ENCODE peak calls at places on chromosomes 11 and 22, in ten cellular contexts. F, H, R, W, S, P, M, O, G and K are unnamed samples.

GRCh38 chr11:132632641-132633124 is 899.6 kb downstream of the OPCML start:
- DNase-seq in H (peak; percentile 7), P (no peak), M (no peak), W (peak; percentile 17), F (no peak), S (no peak), G (no peak), O (no peak), R (no peak), K (no peak)

GRCh38 chr11:113350646-113351045 is 36.3 kb downstream of the TTC12 start:
- DNase-seq in G (no peak), S (no peak), W (peak; percentile 74), R (no peak), H (no peak), M (no peak), O (no peak), F (no peak), P (no peak), K (no peak)

GRCh38 chr22:40482391-40482790 is 112.0 kb downstream of the SGSM3 start:
- DNase-seq in W (no peak), H (no peak), S (no peak), G (no peak), F (no peak), M (no peak), R (no peak), O (no peak), P (no peak), K (no peak)

GRCh38 chr11:14454861-14455632 is 44.6 kb downstream of the COPB1 start:
- DNase-seq in F (no peak), M (peak; percentile 42), W (no peak), S (no peak), O (no peak), H (peak; percentile 37), P (no peak), R (no peak), G (no peak), K (no peak)

GRCh38 chr11:45994421-45995341 is 72.2 kb downstream of the LARGE2 start:
- DNase-seq in O (no peak), R (no peak), H (no peak), P (no peak), W (no peak), F (no peak), G (no peak), S (no peak), M (peak; percentile 33), K (no peak)

GRCh38 chr22:42376721-42377177 is 55.5 kb downstream of the NFAM1 start:
- DNase-seq in S (peak; percentile 96), O (peak; percentile 79), G (peak; percentile 29), P (peak; percentile 92), M (peak; percentile 59), F (no peak), R (peak; percentile 49), H (no peak), W (no peak), K (peak; percentile 97)

GRCh38 chr11:38307455-38307854 is 1709.4 kb upstream of the RAG2 start:
- DNase-seq in F (no peak), M (no peak), H (no peak), G (no peak), W (no peak), R (no peak), S (no peak), O (no peak), P (no peak), K (no peak)

GRCh38 chr11:33941637-33942160 is 49.8 kb upstream of the LMO2 start:
- DNase-seq in G (no peak), M (no peak), W (no peak), F (peak; percentile 18), P (no peak), O (no peak), H (no peak), S (no peak), R (no peak), K (no peak)

GRCh38 chr11:130908770-130909625 is 7.3 kb downstream of the SNX19 start:
- DNase-seq in F (no peak), W (peak; percentile 31), O (no peak), S (no peak), M (no peak), G (no peak), P (no peak), R (no peak), H (no peak), K (no peak)

GRCh38 chr11:29448246-29448877 is 568.5 kb downstream of the KCNA4 start:
- DNase-seq in S (no peak), F (peak; percentile 2), P (no peak), H (peak; percentile 22), O (no peak), R (no peak), G (no peak), W (no peak), M (peak; percentile 68), K (no peak)

GRCh38 chr11:93842461-93842860 is 8.0 kb downstream of the VSTM5 start:
- DNase-seq in S (no peak), G (peak; percentile 83), M (peak; percentile 45), F (peak; percentile 67), P (no peak), W (no peak), O (peak; percentile 87), R (no peak), H (peak; percentile 24), K (no peak)

GRCh38 chr11:76391039-76391438 is 9.9 kb downstream of the GVQW3 start:
- DNase-seq in G (no peak), F (no peak), W (no peak), P (no peak), H (no peak), R (no peak), S (no peak), O (no peak), M (no peak), K (no peak)

GRCh38 chr11:100830978-100831732 is 144.1 kb downstream of the ARHGAP42 start:
- DNase-seq in W (no peak), S (no peak), O (no peak), G (no peak), F (no peak), R (peak; percentile 38), H (peak; percentile 23), M (no peak), P (no peak), K (peak; percentile 61)

GRCh38 chr11:73240190-73240781 is 22.2 kb downstream of the P2RY2 start:
- DNase-seq in W (no peak), S (no peak), P (peak; percentile 70), G (no peak), H (no peak), R (peak; percentile 91), F (no peak), O (peak; percentile 36), M (peak; percentile 76), K (peak; percentile 52)

DNA sequence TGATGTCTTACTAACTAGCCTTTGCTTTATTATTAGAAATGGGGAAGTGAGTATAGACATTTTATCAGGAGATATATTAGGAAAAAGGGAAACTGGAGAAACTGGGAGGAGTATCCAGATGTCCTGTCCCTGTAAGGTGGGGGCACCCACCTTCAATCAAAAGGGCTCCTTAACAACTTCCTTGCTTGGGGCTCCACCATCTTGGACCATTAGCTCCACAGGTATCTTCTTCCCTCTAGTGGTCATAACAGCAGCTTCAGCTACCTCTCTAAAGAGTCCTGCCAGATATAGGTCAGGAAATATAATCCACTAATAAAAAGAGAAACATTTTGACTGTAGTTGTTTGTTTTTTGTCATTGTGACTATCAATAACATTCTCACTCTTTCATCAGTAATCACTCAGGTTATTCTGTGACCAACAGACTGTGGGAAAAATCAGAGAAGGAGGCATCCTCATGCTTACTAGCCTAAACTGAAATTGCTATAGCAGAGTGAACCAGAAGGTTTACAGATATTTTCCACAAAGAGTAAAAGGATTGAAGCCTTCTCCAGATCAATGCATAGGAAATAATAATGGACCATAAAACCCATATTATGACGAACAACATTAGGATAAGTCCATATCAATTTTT is 10.4 kb downstream of the OR51B4 start:
- DNase-seq in O (no peak), G (no peak), P (no peak), S (no peak), R (no peak), H (peak; percentile 73), F (peak; percentile 35), M (no peak), W (no peak), K (no peak)
- TF ChIP-seq CTCF in O (peak; percentile 14), G (no peak), P (no peak), S (no peak), R (no peak), H (peak; percentile 74), F (peak; percentile 71), M (peak; percentile 52), W (no peak), K (no peak)

GRCh38 chr11:125167292-125167953 is 2.9 kb downstream of the PKNOX2 start:
- DNase-seq in P (peak; percentile 77), F (no peak), R (peak; percentile 28), W (no peak), G (no peak), O (no peak), H (no peak), S (peak; percentile 77), M (no peak), K (peak; percentile 92)
- H3K4me3 ChIP-seq in P (peak overlapping the region; percentile 71), F (no peak overlapping the region), R (peak overlapping the region; percentile 65), W (peak overlapping the region; percentile 77), G (peak overlapping the region; percentile 81), O (no peak overlapping the region), H (no peak overlapping the region), S (no peak overlapping the region), M (no peak overlapping the region), K (no peak overlapping the region)

DNA sequence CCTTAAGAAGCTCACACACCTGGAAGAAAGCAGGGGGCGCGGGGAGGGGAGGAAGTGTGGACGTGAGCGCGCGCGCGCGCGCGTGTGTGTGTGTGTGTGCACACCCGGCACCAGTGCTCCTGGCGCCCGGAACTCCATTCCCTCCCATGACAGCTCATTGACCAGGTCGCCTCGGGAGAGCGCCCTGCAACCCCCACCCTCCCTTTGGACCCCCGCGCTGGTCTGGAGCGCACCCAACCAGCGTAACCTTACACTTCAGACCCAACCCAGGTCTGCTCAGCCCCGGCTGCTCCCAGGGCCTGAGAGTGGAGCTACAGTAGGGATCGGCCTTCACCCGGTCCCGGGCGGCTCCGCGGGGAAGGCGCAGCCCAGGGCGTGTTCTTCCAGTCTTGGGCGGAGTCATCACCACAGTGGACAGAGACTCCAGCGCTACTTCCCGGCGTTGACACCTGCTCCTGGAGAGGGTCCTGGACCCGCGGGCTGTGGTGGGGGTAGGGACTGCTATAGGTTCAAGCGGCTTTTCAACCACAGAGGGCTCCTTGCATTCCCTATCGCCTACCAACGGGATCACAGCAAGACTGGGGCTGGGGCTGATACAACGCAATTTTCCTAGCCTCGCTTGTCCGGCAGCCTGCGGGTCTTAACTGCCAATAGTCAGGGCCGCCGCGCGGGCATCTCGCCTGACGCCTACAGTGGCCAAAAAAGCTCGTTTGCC is 1.4 kb downstream of the GALNT18 start:
- DNase-seq in G (peak; percentile 40), F (peak; percentile 47), S (peak; percentile 89), H (peak; percentile 58), W (peak; percentile 91), O (peak; percentile 47), M (peak; percentile 33), P (peak; percentile 78), R (peak; percentile 60), K (peak; percentile 73)
- TF ChIP-seq POLR2A in G (no peak), F (peak; percentile 17), S (no peak), H (peak; percentile 25), W (no peak), O (no peak), M (no peak), P (no peak), R (no peak), K (peak; percentile 31)

DNA sequence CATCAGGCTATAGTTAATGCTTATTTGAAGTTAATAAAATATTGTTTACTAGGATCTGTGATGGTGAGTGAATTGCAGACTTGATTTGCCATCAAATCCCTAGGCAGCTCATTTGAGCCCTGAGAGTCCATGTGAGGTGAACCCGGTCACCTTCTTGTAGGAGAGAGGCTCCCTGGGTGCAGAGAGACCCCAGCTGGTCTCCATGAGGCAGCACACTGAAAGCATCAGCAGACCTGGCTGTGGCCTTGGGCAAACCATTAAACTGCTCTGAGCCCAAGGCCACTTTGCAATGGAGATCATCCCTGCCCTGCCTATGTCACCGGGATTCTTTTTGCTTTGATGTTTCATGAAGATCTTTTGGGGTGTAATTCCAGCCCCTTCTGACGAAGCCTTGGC is 125.2 kb downstream of the MICAL2 start:
- DNase-seq in O (no peak), F (no peak), R (no peak), P (no peak), M (no peak), S (no peak), W (no peak), H (peak; percentile 38), G (no peak), K (no peak)
- TF ChIP-seq CTCF in O (no peak), F (peak; percentile 50), R (no peak), P (no peak), M (no peak), S (no peak), W (no peak), H (no peak), G (no peak), K (no peak)